ENCODE peak calls at places on chromosomes 1 and 21, in ten cellular contexts. One of them, this sample, is unnamed.

GRCh38 chr21:17114019-17114418 is 398.8 kb upstream of the CXADR start:
- DNase-seq in AG04450: no peak
- DNase-seq in heart right ventricle: no peak
- DNase-seq in coronary artery: no peak
- DNase-seq in epithelial cell of esophagus: no peak
- DNase-seq in choroid plexus epithelial cell: no peak
- DNase-seq in OCI-LY7: no peak
- DNase-seq in SJCRH30: no peak
- DNase-seq in Jurkat, Clone E6-1: no peak
- DNase-seq in bronchial epithelial cell: no peak
- DNase-seq in this sample: no peak

GRCh38 chr1:174789399-174789798 is 210.3 kb upstream of the CACYBP start:
- DNase-seq in AG04450: no peak
- DNase-seq in heart right ventricle: no peak
- DNase-seq in coronary artery: no peak
- DNase-seq in epithelial cell of esophagus: peak
- DNase-seq in choroid plexus epithelial cell: peak
- DNase-seq in OCI-LY7: no peak
- DNase-seq in SJCRH30: no peak
- DNase-seq in Jurkat, Clone E6-1: no peak
- DNase-seq in bronchial epithelial cell: peak
- DNase-seq in this sample: no peak

GRCh38 chr21:14215971-14216621 is at the start of gene RBM11:
- DNase-seq in AG04450: no peak
- DNase-seq in heart right ventricle: peak
- DNase-seq in coronary artery: no peak
- DNase-seq in epithelial cell of esophagus: peak
- DNase-seq in choroid plexus epithelial cell: peak
- DNase-seq in OCI-LY7: peak
- DNase-seq in SJCRH30: no peak
- DNase-seq in Jurkat, Clone E6-1: peak
- DNase-seq in bronchial epithelial cell: peak
- DNase-seq in this sample: peak

GRCh38 chr1:91345395-91346005 is 59.1 kb downstream of the HFM1 start:
- DNase-seq in AG04450: no peak
- DNase-seq in heart right ventricle: no peak
- DNase-seq in coronary artery: no peak
- DNase-seq in epithelial cell of esophagus: no peak
- DNase-seq in choroid plexus epithelial cell: peak
- DNase-seq in OCI-LY7: no peak
- DNase-seq in SJCRH30: no peak
- DNase-seq in Jurkat, Clone E6-1: no peak
- DNase-seq in bronchial epithelial cell: no peak
- DNase-seq in this sample: no peak

GRCh38 chr1:170583186-170583585 is 51.2 kb downstream of the GORAB start:
- DNase-seq in AG04450: no peak
- DNase-seq in heart right ventricle: no peak
- DNase-seq in coronary artery: no peak
- DNase-seq in epithelial cell of esophagus: peak
- DNase-seq in choroid plexus epithelial cell: no peak
- DNase-seq in OCI-LY7: no peak
- DNase-seq in SJCRH30: no peak
- DNase-seq in Jurkat, Clone E6-1: no peak
- DNase-seq in bronchial epithelial cell: peak
- DNase-seq in this sample: no peak

GRCh38 chr1:16073490-16074104 is at the start of gene FAM131C:
- DNase-seq in AG04450: no peak
- DNase-seq in heart right ventricle: no peak
- DNase-seq in coronary artery: no peak
- DNase-seq in epithelial cell of esophagus: peak
- DNase-seq in choroid plexus epithelial cell: no peak
- DNase-seq in OCI-LY7: peak
- DNase-seq in SJCRH30: peak
- DNase-seq in Jurkat, Clone E6-1: no peak
- DNase-seq in bronchial epithelial cell: no peak
- DNase-seq in this sample: no peak

GRCh38 chr1:31163866-31164265 is 75.8 kb downstream of the NKAIN1 start:
- DNase-seq in AG04450: no peak
- DNase-seq in heart right ventricle: no peak
- DNase-seq in coronary artery: no peak
- DNase-seq in epithelial cell of esophagus: no peak
- DNase-seq in choroid plexus epithelial cell: no peak
- DNase-seq in OCI-LY7: no peak
- DNase-seq in SJCRH30: no peak
- DNase-seq in Jurkat, Clone E6-1: no peak
- DNase-seq in bronchial epithelial cell: no peak
- DNase-seq in this sample: no peak

GRCh38 chr1:74343191-74343590 is 108.0 kb downstream of the TNNI3K start:
- DNase-seq in AG04450: no peak
- DNase-seq in heart right ventricle: peak
- DNase-seq in coronary artery: no peak
- DNase-seq in epithelial cell of esophagus: no peak
- DNase-seq in choroid plexus epithelial cell: no peak
- DNase-seq in OCI-LY7: no peak
- DNase-seq in SJCRH30: peak
- DNase-seq in Jurkat, Clone E6-1: no peak
- DNase-seq in bronchial epithelial cell: no peak
- DNase-seq in this sample: no peak

GRCh38 chr1:182080955-182081582 is 19.6 kb upstream of the ZNF648 start:
- DNase-seq in AG04450: no peak
- DNase-seq in heart right ventricle: no peak
- DNase-seq in coronary artery: no peak
- DNase-seq in epithelial cell of esophagus: peak
- DNase-seq in choroid plexus epithelial cell: peak
- DNase-seq in OCI-LY7: peak
- DNase-seq in SJCRH30: peak
- DNase-seq in Jurkat, Clone E6-1: peak
- DNase-seq in bronchial epithelial cell: peak
- DNase-seq in this sample: peak

GRCh38 chr1:231420959-231421615 is 1.0 kb downstream of the EGLN1 start:
- DNase-seq in AG04450: no peak
- DNase-seq in heart right ventricle: peak
- DNase-seq in coronary artery: peak
- DNase-seq in epithelial cell of esophagus: peak
- DNase-seq in choroid plexus epithelial cell: peak
- DNase-seq in OCI-LY7: peak
- DNase-seq in SJCRH30: peak
- DNase-seq in Jurkat, Clone E6-1: no peak
- DNase-seq in bronchial epithelial cell: no peak
- DNase-seq in this sample: peak

GRCh38 chr21:17732306-17732705 is 86.8 kb downstream of the C21orf91 start:
- DNase-seq in AG04450: no peak
- DNase-seq in heart right ventricle: no peak
- DNase-seq in coronary artery: no peak
- DNase-seq in epithelial cell of esophagus: peak
- DNase-seq in choroid plexus epithelial cell: peak
- DNase-seq in OCI-LY7: no peak
- DNase-seq in SJCRH30: peak
- DNase-seq in Jurkat, Clone E6-1: no peak
- DNase-seq in bronchial epithelial cell: no peak
- DNase-seq in this sample: no peak

GRCh38 chr21:39079617-39080016 is 103.6 kb downstream of the PSMG1 start:
- DNase-seq in AG04450: no peak
- DNase-seq in heart right ventricle: peak
- DNase-seq in coronary artery: peak
- DNase-seq in epithelial cell of esophagus: peak
- DNase-seq in choroid plexus epithelial cell: peak
- DNase-seq in OCI-LY7: no peak
- DNase-seq in SJCRH30: no peak
- DNase-seq in Jurkat, Clone E6-1: no peak
- DNase-seq in bronchial epithelial cell: peak
- DNase-seq in this sample: peak

GRCh38 chr21:29299046-29299905 is 554 bp downstream of the BACH1 start:
- DNase-seq in AG04450: no peak
- DNase-seq in heart right ventricle: peak
- DNase-seq in coronary artery: peak
- DNase-seq in epithelial cell of esophagus: peak
- DNase-seq in choroid plexus epithelial cell: peak
- DNase-seq in OCI-LY7: peak
- DNase-seq in SJCRH30: no peak
- DNase-seq in Jurkat, Clone E6-1: no peak
- DNase-seq in bronchial epithelial cell: no peak
- DNase-seq in this sample: peak

GRCh38 chr1:67804710-67805109 is 28.6 kb downstream of the GNG12 start:
- DNase-seq in AG04450: no peak
- DNase-seq in heart right ventricle: no peak
- DNase-seq in coronary artery: no peak
- DNase-seq in epithelial cell of esophagus: no peak
- DNase-seq in choroid plexus epithelial cell: no peak
- DNase-seq in OCI-LY7: no peak
- DNase-seq in SJCRH30: no peak
- DNase-seq in Jurkat, Clone E6-1: no peak
- DNase-seq in bronchial epithelial cell: no peak
- DNase-seq in this sample: no peak

GRCh38 chr1:32350785-32351076 is 11.6 kb downstream of the FAM229A start:
- DNase-seq in AG04450: no peak
- DNase-seq in heart right ventricle: no peak
- DNase-seq in coronary artery: no peak
- DNase-seq in epithelial cell of esophagus: no peak
- DNase-seq in choroid plexus epithelial cell: no peak
- DNase-seq in OCI-LY7: no peak
- DNase-seq in SJCRH30: no peak
- DNase-seq in Jurkat, Clone E6-1: no peak
- DNase-seq in bronchial epithelial cell: no peak
- DNase-seq in this sample: no peak
- H3K4me3 ChIP-seq in AG04450: no peak
- H3K4me3 ChIP-seq in heart right ventricle: no peak
- H3K4me3 ChIP-seq in coronary artery: peak
- H3K4me3 ChIP-seq in epithelial cell of esophagus: peak
- H3K4me3 ChIP-seq in choroid plexus epithelial cell: peak
- H3K4me3 ChIP-seq in OCI-LY7: peak
- H3K4me3 ChIP-seq in SJCRH30: peak
- H3K4me3 ChIP-seq in Jurkat, Clone E6-1: peak
- H3K4me3 ChIP-seq in bronchial epithelial cell: no peak
- H3K4me3 ChIP-seq in this sample: peak

GRCh38 chr1:245298781-245299180 is 144.0 kb downstream of the KIF26B start:
- DNase-seq in AG04450: peak
- DNase-seq in heart right ventricle: no peak
- DNase-seq in coronary artery: no peak
- DNase-seq in epithelial cell of esophagus: no peak
- DNase-seq in choroid plexus epithelial cell: no peak
- DNase-seq in OCI-LY7: no peak
- DNase-seq in SJCRH30: peak
- DNase-seq in Jurkat, Clone E6-1: no peak
- DNase-seq in bronchial epithelial cell: peak
- DNase-seq in this sample: no peak
- H3K4me3 ChIP-seq in AG04450: peak
- H3K4me3 ChIP-seq in heart right ventricle: no peak
- H3K4me3 ChIP-seq in coronary artery: no peak
- H3K4me3 ChIP-seq in epithelial cell of esophagus: no peak
- H3K4me3 ChIP-seq in choroid plexus epithelial cell: no peak
- H3K4me3 ChIP-seq in OCI-LY7: no peak
- H3K4me3 ChIP-seq in SJCRH30: peak
- H3K4me3 ChIP-seq in Jurkat, Clone E6-1: no peak
- H3K4me3 ChIP-seq in bronchial epithelial cell: no peak
- H3K4me3 ChIP-seq in this sample: no peak

GRCh38 chr1:111592389-111593361 is 26.9 kb upstream of the RAP1A start:
- DNase-seq in AG04450: peak
- DNase-seq in heart right ventricle: peak
- DNase-seq in coronary artery: peak
- DNase-seq in epithelial cell of esophagus: peak
- DNase-seq in choroid plexus epithelial cell: peak
- DNase-seq in OCI-LY7: peak
- DNase-seq in SJCRH30: peak
- DNase-seq in Jurkat, Clone E6-1: peak
- DNase-seq in bronchial epithelial cell: peak
- DNase-seq in this sample: peak

GRCh38 chr1:111594128-111594693 is 25.4 kb upstream of the RAP1A start:
- DNase-seq in AG04450: no peak
- DNase-seq in heart right ventricle: no peak
- DNase-seq in coronary artery: no peak
- DNase-seq in epithelial cell of esophagus: no peak
- DNase-seq in choroid plexus epithelial cell: no peak
- DNase-seq in OCI-LY7: no peak
- DNase-seq in SJCRH30: no peak
- DNase-seq in Jurkat, Clone E6-1: no peak
- DNase-seq in bronchial epithelial cell: no peak
- DNase-seq in this sample: no peak

GRCh38 chr1:111591946-111592345 is 27.6 kb upstream of the RAP1A start:
- DNase-seq in AG04450: no peak
- DNase-seq in heart right ventricle: no peak
- DNase-seq in coronary artery: no peak
- DNase-seq in epithelial cell of esophagus: no peak
- DNase-seq in choroid plexus epithelial cell: no peak
- DNase-seq in OCI-LY7: no peak
- DNase-seq in SJCRH30: no peak
- DNase-seq in Jurkat, Clone E6-1: no peak
- DNase-seq in bronchial epithelial cell: no peak
- DNase-seq in this sample: no peak

GRCh38 chr1:111595807-111596206 is 23.8 kb upstream of the RAP1A start:
- DNase-seq in AG04450: no peak
- DNase-seq in heart right ventricle: no peak
- DNase-seq in coronary artery: no peak
- DNase-seq in epithelial cell of esophagus: no peak
- DNase-seq in choroid plexus epithelial cell: no peak
- DNase-seq in OCI-LY7: no peak
- DNase-seq in SJCRH30: no peak
- DNase-seq in Jurkat, Clone E6-1: no peak
- DNase-seq in bronchial epithelial cell: no peak
- DNase-seq in this sample: no peak

DNA sequence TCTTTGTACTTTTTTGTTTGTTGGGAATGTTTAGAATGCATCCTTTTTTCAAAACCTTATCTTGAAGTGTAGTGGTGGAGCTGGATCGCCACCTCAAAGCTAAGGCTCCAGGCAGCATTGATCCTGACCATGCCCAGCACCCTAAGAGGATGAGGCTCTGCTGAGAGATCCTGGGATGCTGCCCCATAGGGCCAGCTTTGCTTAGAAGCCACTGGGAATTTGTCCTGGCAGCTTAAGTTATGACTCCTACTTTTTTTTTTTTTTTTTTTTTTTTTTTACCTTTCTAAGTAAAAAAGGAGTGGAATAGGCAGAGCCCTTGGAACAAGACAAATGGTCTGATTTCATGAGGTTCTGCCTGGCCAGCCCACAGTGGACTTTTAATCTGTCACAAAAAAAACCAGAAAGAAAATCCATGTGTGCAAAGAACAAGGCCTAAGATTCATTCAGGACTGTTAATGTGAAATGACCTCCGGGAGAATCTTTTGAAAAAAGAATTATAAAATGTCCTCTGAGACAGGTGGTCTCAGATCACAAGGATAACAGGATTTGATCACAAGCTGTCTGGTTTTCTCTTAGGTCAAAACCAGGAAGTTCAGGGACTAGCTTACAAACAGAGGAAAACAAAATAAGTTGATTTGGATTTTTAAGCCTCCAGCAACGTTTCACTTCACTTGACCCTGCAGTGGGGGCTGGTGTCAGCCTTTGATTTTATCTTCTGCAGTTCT is 26.0 kb upstream of the RAP1A start:
- DNase-seq in AG04450: no peak
- DNase-seq in heart right ventricle: no peak
- DNase-seq in coronary artery: no peak
- DNase-seq in epithelial cell of esophagus: no peak
- DNase-seq in choroid plexus epithelial cell: no peak
- DNase-seq in OCI-LY7: no peak
- DNase-seq in SJCRH30: no peak
- DNase-seq in Jurkat, Clone E6-1: no peak
- DNase-seq in bronchial epithelial cell: no peak
- DNase-seq in this sample: no peak
- H3K4me3 ChIP-seq in AG04450: no peak
- H3K4me3 ChIP-seq in heart right ventricle: no peak
- H3K4me3 ChIP-seq in coronary artery: peak
- H3K4me3 ChIP-seq in epithelial cell of esophagus: no peak
- H3K4me3 ChIP-seq in choroid plexus epithelial cell: no peak
- H3K4me3 ChIP-seq in OCI-LY7: peak
- H3K4me3 ChIP-seq in SJCRH30: no peak
- H3K4me3 ChIP-seq in Jurkat, Clone E6-1: no peak
- H3K4me3 ChIP-seq in bronchial epithelial cell: no peak
- H3K4me3 ChIP-seq in this sample: no peak

GRCh38 chr1:229855999-229856650 is 210.9 kb upstream of the GALNT2 start:
- DNase-seq in AG04450: no peak
- DNase-seq in heart right ventricle: no peak
- DNase-seq in coronary artery: no peak
- DNase-seq in epithelial cell of esophagus: no peak
- DNase-seq in choroid plexus epithelial cell: no peak
- DNase-seq in OCI-LY7: peak
- DNase-seq in SJCRH30: no peak
- DNase-seq in Jurkat, Clone E6-1: no peak
- DNase-seq in bronchial epithelial cell: no peak
- DNase-seq in this sample: no peak
- H3K4me3 ChIP-seq in AG04450: no peak
- H3K4me3 ChIP-seq in heart right ventricle: no peak
- H3K4me3 ChIP-seq in coronary artery: no peak
- H3K4me3 ChIP-seq in epithelial cell of esophagus: no peak
- H3K4me3 ChIP-seq in choroid plexus epithelial cell: no peak
- H3K4me3 ChIP-seq in OCI-LY7: peak
- H3K4me3 ChIP-seq in SJCRH30: no peak
- H3K4me3 ChIP-seq in Jurkat, Clone E6-1: no peak
- H3K4me3 ChIP-seq in bronchial epithelial cell: no peak
- H3K4me3 ChIP-seq in this sample: no peak